ENCODE peak calls at places on chromosomes 12 and 14, in nine cellular contexts. L is AML-193; X is tibial artery; F is ACHN; P is CD8-positive, alpha-beta T cell; J is uterus; S is foreskin fibroblast; Q is NCI-H345; O is T-helper 2 cell. B is an unnamed sample.

GRCh38 chr12:28975564-28976340 is 173.3 kb upstream of the FAR2 start:
- DNase-seq in L (no peak), X (no peak), F (no peak), P (no peak), J (no peak), S (no peak), Q (no peak), O (no peak), B (no peak)

GRCh38 chr14:35340616-35341453 is 48.7 kb downstream of the PSMA6 start:
- DNase-seq in L (no peak), X (no peak), F (no peak), P (no peak), J (no peak), S (no peak), Q (no peak), O (no peak), B (no peak)

GRCh38 chr14:106670006-106670405 is 1143.6 kb downstream of the TMEM121 start:
- DNase-seq in L (no peak), X (no peak), F (no peak), P (no peak), J (no peak), S (no peak), Q (no peak), O (no peak), B (no peak)

GRCh38 chr14:90733139-90733808 is 83.0 kb downstream of the TTC7B start:
- DNase-seq in L (no peak), X (no peak), F (no peak), P (no peak), J (no peak), S (no peak), Q (no peak), O (no peak), B (no peak)

GRCh38 chr12:34406996-34407300 is 384.7 kb downstream of the ALG10 start:
- DNase-seq in L (no peak), X (no peak), F (no peak), P (no peak), J (peak; percentile 2), S (no peak), Q (no peak), O (no peak), B (no peak)

GRCh38 chr12:68580911-68581310 is 29.8 kb upstream of the RAP1B start:
- DNase-seq in L (no peak), X (no peak), F (no peak), P (no peak), J (no peak), S (no peak), Q (no peak), O (no peak), B (no peak)

GRCh38 chr14:41609704-41610183 is 3.1 kb downstream of the LRFN5 start:
- DNase-seq in L (no peak), X (peak; percentile 32), F (no peak), P (no peak), J (peak; percentile 20), S (no peak), Q (peak; percentile 92), O (no peak), B (no peak)

GRCh38 chr12:22262309-22262708 is 72.2 kb downstream of the ST8SIA1 start:
- DNase-seq in L (no peak), X (no peak), F (no peak), P (no peak), J (no peak), S (no peak), Q (no peak), O (no peak), B (no peak)

GRCh38 chr12:3273409-3273853 is 196.3 kb downstream of the TSPAN9 start:
- DNase-seq in L (no peak), X (no peak), F (peak; percentile 73), P (no peak), J (no peak), S (peak; percentile 34), Q (no peak), O (no peak), B (no peak)

B was measured in thoracic aorta.